ENCODE peak calls at places on chromosomes 7 and 10, in five cellular contexts. N is CD4-positive, alpha-beta T cell; S is stomach; P is brain microvascular endothelial cell; U is A549. Y is an unnamed sample.

GRCh38 chr7:69775231-69775771 is 177.0 kb downstream of the AUTS2 start:
- DNase-seq in P (peak; percentile 24), N (no peak), U (peak; percentile 74), S (no peak), Y (no peak)

GRCh38 chr10:110425684-110426293 is 71.9 kb upstream of the DUSP5 start:
- DNase-seq in S (no peak), P (peak; percentile 96), U (peak; percentile 97), N (no peak), Y (no peak)

GRCh38 chr7:43692582-43693373 is 36.5 kb downstream of the COA1 start:
- DNase-seq in N (no peak), S (no peak), P (no peak), U (peak; percentile 36), Y (no peak)

GRCh38 chr7:50359995-50360925 is 55.7 kb downstream of the IKZF1 start:
- DNase-seq in P (no peak), N (peak; percentile 77), S (no peak), U (no peak), Y (no peak)

GRCh38 chr7:23474098-23474828 is 4.0 kb upstream of the IGF2BP3 start:
- DNase-seq in P (peak; percentile 95), U (peak; percentile 98), N (peak; percentile 44), S (peak; percentile 60), Y (no peak)

GRCh38 chr7:24882989-24883631 is 96.9 kb downstream of the OSBPL3 start:
- DNase-seq in P (peak; percentile 84), N (no peak), S (no peak), U (no peak), Y (no peak)

GRCh38 chr10:127935115-127935561 is 28.2 kb downstream of the PTPRE start:
- DNase-seq in P (no peak), U (no peak), S (no peak), N (no peak), Y (peak; percentile 17)

GRCh38 chr7:114864278-114864677 is 57.6 kb upstream of the MDFIC start:
- DNase-seq in S (no peak), U (no peak), P (no peak), N (no peak), Y (no peak)

GRCh38 chr7:26291699-26292538 is at the start of gene SNX10:
- DNase-seq in N (peak; percentile 74), S (peak; percentile 52), U (peak; percentile 63), P (no peak), Y (peak; percentile 12)

GRCh38 chr10:67612577-67613537 is 83.1 kb downstream of the CTNNA3 start:
- DNase-seq in N (no peak), S (no peak), U (no peak), P (peak; percentile 72), Y (no peak)

GRCh38 chr7:67653856-67654442 is 657.3 kb downstream of the TYW1 start:
- DNase-seq in P (no peak), U (no peak), N (no peak), S (no peak), Y (no peak)

GRCh38 chr10:71741029-71741428 is 21.5 kb upstream of the C10orf105 start:
- DNase-seq in N (no peak), U (no peak), S (no peak), P (no peak), Y (no peak)

GRCh38 chr10:71740069-71740468 is 20.5 kb upstream of the C10orf105 start:
- DNase-seq in P (no peak), S (no peak), U (no peak), N (no peak), Y (no peak)

GRCh38 chr10:71743099-71743838 is 23.7 kb upstream of the C10orf105 start:
- DNase-seq in S (no peak), P (no peak), N (no peak), U (no peak), Y (no peak)

GRCh38 chr10:71742301-71743098 is 22.9 kb upstream of the C10orf105 start:
- DNase-seq in N (no peak), P (no peak), U (no peak), S (no peak), Y (no peak)

GRCh38 chr10:71741671-71742070 is 22.1 kb upstream of the C10orf105 start:
- DNase-seq in U (no peak), P (no peak), N (no peak), S (no peak), Y (no peak)
- H3K27ac ChIP-seq in U (no peak overlapping the region), P (no peak overlapping the region), N (peak overlapping the region; percentile 60), S (no peak overlapping the region), Y (no peak overlapping the region)

GRCh38 chr10:90742189-90742588 is 115.7 kb downstream of the HTR7 start:
- DNase-seq in U (no peak), N (no peak), S (no peak), P (peak; percentile 54), Y (no peak)
- H3K27ac ChIP-seq in U (no peak overlapping the region), N (no peak overlapping the region), S (no peak overlapping the region), P (no peak overlapping the region), Y (no peak overlapping the region)

DNA sequence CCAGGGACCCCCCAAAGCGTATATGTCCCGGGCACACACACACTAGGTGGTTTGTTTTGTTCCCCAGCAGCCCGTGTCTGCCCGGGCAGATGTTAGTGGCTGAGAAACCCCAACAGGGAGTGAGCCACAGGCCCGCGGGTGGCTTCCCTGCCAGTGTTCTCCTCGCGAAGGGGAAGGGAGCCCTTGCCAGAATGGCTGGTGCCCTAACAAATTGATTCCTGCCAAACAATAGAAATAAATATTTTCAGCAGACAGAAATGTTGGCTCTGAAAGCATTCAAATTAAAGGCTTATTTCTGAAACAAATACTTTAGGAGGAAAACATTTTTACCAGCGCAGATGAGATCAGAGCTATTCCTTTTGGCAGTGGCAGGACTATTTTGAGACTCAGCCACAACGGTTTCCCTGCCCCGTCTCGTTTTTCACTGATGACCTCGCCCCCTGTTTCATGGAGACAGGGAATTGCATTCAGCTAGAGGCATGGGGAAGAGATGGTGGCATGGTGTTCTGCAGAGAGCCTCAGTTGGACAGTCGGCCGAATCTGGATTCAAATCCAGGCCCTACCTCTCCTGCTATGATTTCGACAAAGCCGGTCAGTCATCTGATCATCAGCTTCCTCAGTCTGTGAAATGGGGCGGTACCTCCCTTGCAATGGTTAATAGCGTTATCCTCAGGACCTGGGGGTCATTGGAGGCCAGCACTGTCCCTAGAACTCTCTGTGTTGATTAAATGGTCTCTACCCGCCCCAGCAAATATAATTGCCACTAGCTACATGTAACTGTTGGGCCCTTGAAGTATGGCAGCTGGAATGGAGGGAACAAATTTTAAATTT is 84.5 kb downstream of the CUX1 start:
- DNase-seq in P (no peak), N (no peak), S (no peak), U (no peak), Y (no peak)
- H3K27ac ChIP-seq in P (no peak overlapping the region), N (no peak overlapping the region), S (peak overlapping the region; percentile 52), U (no peak overlapping the region), Y (no peak overlapping the region)

GRCh38 chr7:131157530-131158243 is 170.0 kb upstream of the MKLN1 start:
- DNase-seq in U (peak; percentile 55), N (no peak), P (no peak), S (no peak), Y (no peak)
- H3K27ac ChIP-seq in U (peak overlapping the region; percentile 87), N (no peak overlapping the region), P (no peak overlapping the region), S (no peak overlapping the region), Y (peak overlapping the region; percentile 78)

GRCh38 chr10:103493362-103493871 is at the start of gene NEURL1:
- DNase-seq in N (no peak), P (no peak), U (no peak), S (no peak), Y (no peak)
- H3K27ac ChIP-seq in N (no peak within 1 kb of the TSS), P (no peak within 1 kb of the TSS), U (peak within 1 kb of the TSS; percentile 35), S (no peak within 1 kb of the TSS), Y (peak within 1 kb of the TSS; percentile 16)

GRCh38 chr7:92632791-92633190 is 42.6 kb upstream of the FAM133B start:
- DNase-seq in N (no peak), P (no peak), S (no peak), U (no peak), Y (no peak)

GRCh38 chr7:92635538-92635937 is 45.3 kb upstream of the FAM133B start:
- DNase-seq in P (no peak), U (no peak), N (no peak), S (no peak), Y (no peak)

GRCh38 chr7:92634924-92635519 is 44.8 kb upstream of the FAM133B start:
- DNase-seq in U (peak; percentile 63), P (peak; percentile 76), N (no peak), S (no peak), Y (no peak)

GRCh38 chr7:92633211-92633906 is 43.2 kb upstream of the FAM133B start:
- DNase-seq in N (no peak), U (peak; percentile 79), P (peak; percentile 88), S (no peak), Y (no peak)

GRCh38 chr7:92634125-92634710 is 44.0 kb upstream of the FAM133B start:
- DNase-seq in P (no peak), U (no peak), N (no peak), S (no peak), Y (no peak)
- H3K27ac ChIP-seq in P (peak overlapping the region; percentile 46), U (peak overlapping the region; percentile 63), N (no peak overlapping the region), S (peak overlapping the region; percentile 76), Y (no peak overlapping the region)

DNA sequence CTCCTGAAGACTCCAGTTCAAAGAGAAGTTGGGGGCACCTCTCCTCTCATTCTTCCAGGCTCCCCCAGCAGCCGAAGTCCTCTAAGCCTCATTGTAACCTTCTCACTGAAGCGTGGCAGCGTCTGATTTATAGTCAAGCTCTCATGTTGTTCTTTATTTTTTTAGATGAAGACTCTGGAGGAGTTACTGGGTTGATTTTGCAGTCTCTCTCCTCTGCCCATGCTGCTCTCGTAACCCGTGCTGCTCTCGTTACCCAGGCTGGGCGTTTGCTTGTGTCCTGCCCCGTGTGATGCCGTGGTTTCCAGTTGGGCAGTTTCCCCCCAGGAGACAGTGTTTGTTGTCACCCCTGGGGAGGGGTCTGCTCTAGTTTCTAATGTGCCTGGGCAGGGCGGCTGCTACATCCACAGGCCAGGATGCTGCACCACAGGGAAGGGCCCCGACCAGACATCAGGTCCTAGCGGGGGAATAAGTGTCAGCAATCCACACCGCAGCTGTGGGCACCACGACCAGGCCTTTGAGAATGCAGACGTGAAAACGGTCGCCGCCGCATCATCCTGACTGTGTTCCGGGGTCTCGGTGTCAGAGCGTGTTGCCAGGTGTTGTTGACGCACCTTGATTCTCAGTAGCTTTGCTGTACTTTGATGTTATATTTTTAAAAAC is 65.3 kb downstream of the WDR37 start:
- DNase-seq in N (no peak), U (no peak), S (no peak), P (no peak), Y (no peak)
- H3K27ac ChIP-seq in N (no peak overlapping the region), U (no peak overlapping the region), S (no peak overlapping the region), P (no peak overlapping the region), Y (no peak overlapping the region)